ENCODE peak calls at places on chromosomes 5 and 9, in six cellular contexts. One of them, this sample, is unnamed.

GRCh38 chr9:126307306-126308061 is 19.1 kb upstream of the MVB12B start:
- DNase-seq in fibroblast of lung: no peak
- DNase-seq in RWPE1: no peak
- DNase-seq in Panc1: no peak
- DNase-seq in CD4-positive, alpha-beta T cell: no peak
- DNase-seq in ovary: no peak
- DNase-seq in this sample: no peak

GRCh38 chr9:84327184-84327583 is 13.4 kb downstream of the SLC28A3 start:
- DNase-seq in ovary: no peak
- DNase-seq in CD4-positive, alpha-beta T cell: no peak
- DNase-seq in fibroblast of lung: no peak
- DNase-seq in Panc1: no peak
- DNase-seq in RWPE1: no peak
- DNase-seq in this sample: no peak

GRCh38 chr5:111299067-111299481 is 74.9 kb downstream of the CAMK4 start:
- DNase-seq in fibroblast of lung: peak
- DNase-seq in RWPE1: no peak
- DNase-seq in CD4-positive, alpha-beta T cell: no peak
- DNase-seq in ovary: no peak
- DNase-seq in Panc1: no peak
- DNase-seq in this sample: no peak

GRCh38 chr9:96449522-96449843 is 486 bp upstream of the HABP4 start:
- DNase-seq in ovary: no peak
- DNase-seq in Panc1: no peak
- DNase-seq in fibroblast of lung: no peak
- DNase-seq in RWPE1: no peak
- DNase-seq in CD4-positive, alpha-beta T cell: no peak
- DNase-seq in this sample: no peak

GRCh38 chr5:121500262-121500792 is 351.4 kb upstream of the FTMT start:
- DNase-seq in RWPE1: no peak
- DNase-seq in fibroblast of lung: no peak
- DNase-seq in ovary: no peak
- DNase-seq in Panc1: no peak
- DNase-seq in CD4-positive, alpha-beta T cell: no peak
- DNase-seq in this sample: no peak

GRCh38 chr5:180330810-180331646 is 22.1 kb downstream of the GFPT2 start:
- DNase-seq in RWPE1: peak
- DNase-seq in Panc1: no peak
- DNase-seq in fibroblast of lung: peak
- DNase-seq in ovary: peak
- DNase-seq in CD4-positive, alpha-beta T cell: no peak
- DNase-seq in this sample: peak

GRCh38 chr9:75001719-75002421 is 26.2 kb downstream of the CARNMT1 start:
- DNase-seq in fibroblast of lung: peak
- DNase-seq in RWPE1: peak
- DNase-seq in ovary: no peak
- DNase-seq in CD4-positive, alpha-beta T cell: no peak
- DNase-seq in Panc1: peak
- DNase-seq in this sample: peak

GRCh38 chr9:108634164-108634563 is 221.6 kb downstream of the ACTL7B start:
- DNase-seq in RWPE1: peak
- DNase-seq in fibroblast of lung: peak
- DNase-seq in CD4-positive, alpha-beta T cell: no peak
- DNase-seq in Panc1: no peak
- DNase-seq in ovary: no peak
- DNase-seq in this sample: no peak

GRCh38 chr9:6197330-6197729 is 18.3 kb upstream of the IL33 start:
- DNase-seq in Panc1: no peak
- DNase-seq in ovary: no peak
- DNase-seq in fibroblast of lung: peak
- DNase-seq in RWPE1: no peak
- DNase-seq in CD4-positive, alpha-beta T cell: no peak
- DNase-seq in this sample: peak

GRCh38 chr5:86679529-86679928 is 61.8 kb downstream of the COX7C start:
- DNase-seq in RWPE1: peak
- DNase-seq in ovary: no peak
- DNase-seq in Panc1: peak
- DNase-seq in CD4-positive, alpha-beta T cell: no peak
- DNase-seq in fibroblast of lung: peak
- DNase-seq in this sample: peak

GRCh38 chr5:72509401-72509800 is 2.2 kb upstream of the ZNF366 start:
- DNase-seq in Panc1: no peak
- DNase-seq in fibroblast of lung: no peak
- DNase-seq in CD4-positive, alpha-beta T cell: no peak
- DNase-seq in RWPE1: no peak
- DNase-seq in ovary: no peak
- DNase-seq in this sample: no peak

GRCh38 chr9:133788819-133789733 is 50.9 kb upstream of the SARDH start:
- DNase-seq in CD4-positive, alpha-beta T cell: no peak
- DNase-seq in fibroblast of lung: no peak
- DNase-seq in Panc1: no peak
- DNase-seq in ovary: no peak
- DNase-seq in RWPE1: no peak
- DNase-seq in this sample: no peak

GRCh38 chr9:105887679-105888078 is 193.3 kb downstream of the TMEM38B start:
- DNase-seq in fibroblast of lung: no peak
- DNase-seq in CD4-positive, alpha-beta T cell: no peak
- DNase-seq in Panc1: no peak
- DNase-seq in RWPE1: no peak
- DNase-seq in ovary: no peak
- DNase-seq in this sample: no peak

GRCh38 chr9:98149422-98149821 is 30.4 kb upstream of the TRIM14 start:
- DNase-seq in RWPE1: no peak
- DNase-seq in CD4-positive, alpha-beta T cell: no peak
- DNase-seq in Panc1: no peak
- DNase-seq in ovary: no peak
- DNase-seq in fibroblast of lung: no peak
- DNase-seq in this sample: no peak

GRCh38 chr5:111859031-111859430 is 102.0 kb upstream of the NREP start:
- DNase-seq in RWPE1: no peak
- DNase-seq in CD4-positive, alpha-beta T cell: no peak
- DNase-seq in Panc1: no peak
- DNase-seq in fibroblast of lung: peak
- DNase-seq in ovary: no peak
- DNase-seq in this sample: peak

GRCh38 chr5:16855475-16855874 is 80.6 kb downstream of the MYO10 start:
- DNase-seq in fibroblast of lung: peak
- DNase-seq in Panc1: no peak
- DNase-seq in CD4-positive, alpha-beta T cell: no peak
- DNase-seq in ovary: no peak
- DNase-seq in RWPE1: no peak
- DNase-seq in this sample: no peak

GRCh38 chr9:107520186-107520585 is 30.6 kb upstream of the KLF4 start:
- DNase-seq in Panc1: no peak
- DNase-seq in RWPE1: no peak
- DNase-seq in CD4-positive, alpha-beta T cell: no peak
- DNase-seq in fibroblast of lung: no peak
- DNase-seq in ovary: no peak
- DNase-seq in this sample: no peak

GRCh38 chr9:107528686-107529085 is 39.1 kb upstream of the KLF4 start:
- DNase-seq in fibroblast of lung: no peak
- DNase-seq in Panc1: no peak
- DNase-seq in RWPE1: no peak
- DNase-seq in CD4-positive, alpha-beta T cell: no peak
- DNase-seq in ovary: no peak
- DNase-seq in this sample: no peak

GRCh38 chr9:107518037-107518786 is 28.6 kb upstream of the KLF4 start:
- DNase-seq in RWPE1: no peak
- DNase-seq in ovary: no peak
- DNase-seq in Panc1: no peak
- DNase-seq in CD4-positive, alpha-beta T cell: no peak
- DNase-seq in fibroblast of lung: no peak
- DNase-seq in this sample: no peak

DNA sequence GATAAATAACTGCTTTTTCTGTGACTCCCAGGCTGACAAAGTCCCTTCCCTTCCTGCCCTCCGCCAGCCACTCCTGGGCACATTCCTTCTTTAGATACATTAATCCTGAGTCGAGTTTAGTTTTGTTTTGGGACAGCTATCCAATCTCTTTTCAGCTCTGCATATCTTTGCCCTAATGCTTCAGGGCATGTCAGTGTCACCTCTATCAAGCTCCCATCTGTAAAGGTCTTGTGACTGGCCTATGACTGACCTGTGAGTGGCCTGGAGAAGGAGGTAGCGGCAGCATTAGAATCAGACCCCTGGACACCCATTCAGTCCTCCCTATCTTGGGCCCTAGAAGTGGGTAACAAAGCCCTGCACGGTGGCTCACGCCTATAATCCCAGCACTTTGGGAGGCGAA is 34.0 kb upstream of the KLF4 start:
- DNase-seq in CD4-positive, alpha-beta T cell: no peak
- DNase-seq in fibroblast of lung: no peak
- DNase-seq in RWPE1: no peak
- DNase-seq in ovary: no peak
- DNase-seq in Panc1: no peak
- DNase-seq in this sample: no peak
- H3K27ac ChIP-seq in CD4-positive, alpha-beta T cell: no peak
- H3K27ac ChIP-seq in fibroblast of lung: no peak
- H3K27ac ChIP-seq in RWPE1: no peak
- H3K27ac ChIP-seq in ovary: no peak
- H3K27ac ChIP-seq in Panc1: no peak
- H3K27ac ChIP-seq in this sample: no peak

DNA sequence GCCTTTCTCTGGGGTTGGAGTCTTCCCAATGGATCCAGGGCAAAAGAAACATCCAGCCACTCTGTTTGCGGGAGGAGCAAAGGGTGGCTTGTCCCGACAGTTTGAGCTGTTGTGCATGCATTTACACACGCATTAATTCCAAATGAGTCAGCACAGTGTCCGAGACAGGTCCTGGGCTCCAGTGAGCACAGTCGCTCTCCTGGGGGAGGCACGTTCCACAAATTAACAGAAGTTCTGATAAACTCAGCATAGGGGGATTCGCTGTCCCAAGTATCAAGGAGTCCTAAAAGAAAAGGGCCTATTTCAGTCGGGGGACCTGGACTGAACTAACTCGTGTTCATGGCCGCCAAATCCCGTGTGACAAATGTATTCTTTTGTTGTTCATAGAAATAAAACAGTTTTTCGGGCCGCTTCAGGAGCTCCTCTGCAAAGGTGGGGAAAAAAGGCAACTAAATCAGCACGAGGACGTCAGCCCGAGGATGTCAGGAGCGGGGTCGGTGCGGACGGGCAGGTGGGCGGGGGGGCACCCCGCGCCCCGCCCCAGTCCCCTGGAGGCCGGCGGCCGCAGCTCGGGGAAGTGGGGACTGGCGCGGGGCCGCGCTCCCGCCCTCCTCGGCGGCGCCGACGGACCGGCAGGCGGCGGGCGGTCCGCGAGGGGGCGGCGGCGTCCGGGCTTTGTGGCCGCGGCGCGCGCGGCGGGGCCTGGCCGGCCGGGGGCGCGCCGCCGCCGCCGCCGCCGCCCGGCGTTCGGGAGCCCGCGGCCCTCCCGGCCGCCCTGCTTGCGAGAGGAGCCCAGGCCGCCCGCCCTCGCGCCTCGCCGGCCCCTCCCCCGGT is at the start of gene MSANTD3:
- DNase-seq in Panc1: no peak
- DNase-seq in RWPE1: peak
- DNase-seq in CD4-positive, alpha-beta T cell: peak
- DNase-seq in ovary: peak
- DNase-seq in fibroblast of lung: peak
- DNase-seq in this sample: peak
- TF ChIP-seq CTCF in Panc1: peak
- TF ChIP-seq CTCF in RWPE1: no peak
- TF ChIP-seq CTCF in CD4-positive, alpha-beta T cell: no peak
- TF ChIP-seq CTCF in ovary: no peak
- TF ChIP-seq CTCF in fibroblast of lung: no peak
- TF ChIP-seq CTCF in this sample: no peak

DNA sequence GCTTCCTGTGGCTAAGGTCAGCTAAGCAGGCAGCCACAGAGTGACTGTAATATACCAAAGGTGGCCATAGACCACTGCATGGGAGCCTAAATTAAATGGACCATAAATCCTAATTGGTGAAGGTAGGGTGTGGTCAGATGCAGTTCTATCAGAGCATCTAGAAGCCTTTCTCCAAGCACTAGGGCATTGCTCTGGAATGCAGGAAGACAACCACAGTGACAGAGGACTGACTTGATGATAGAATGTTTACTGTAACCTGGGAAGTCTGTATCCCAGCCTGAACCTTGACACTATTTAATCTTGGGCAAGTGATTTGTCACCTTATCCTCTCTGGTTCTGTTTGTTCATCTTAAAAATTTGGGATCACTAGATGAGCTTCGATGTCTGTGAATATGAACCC is 2.3 kb downstream of the FBXO38 start:
- DNase-seq in RWPE1: no peak
- DNase-seq in Panc1: no peak
- DNase-seq in CD4-positive, alpha-beta T cell: no peak
- DNase-seq in fibroblast of lung: no peak
- DNase-seq in ovary: no peak
- DNase-seq in this sample: no peak
- H3K27ac ChIP-seq in RWPE1: no peak
- H3K27ac ChIP-seq in Panc1: no peak
- H3K27ac ChIP-seq in CD4-positive, alpha-beta T cell: no peak
- H3K27ac ChIP-seq in fibroblast of lung: peak
- H3K27ac ChIP-seq in ovary: no peak
- H3K27ac ChIP-seq in this sample: no peak

GRCh38 chr5:60997721-60998120 is 52.7 kb downstream of the NDUFAF2 start:
- DNase-seq in CD4-positive, alpha-beta T cell: no peak
- DNase-seq in ovary: no peak
- DNase-seq in RWPE1: no peak
- DNase-seq in fibroblast of lung: no peak
- DNase-seq in Panc1: no peak
- DNase-seq in this sample: no peak

GRCh38 chr5:61001647-61002046 is 56.6 kb downstream of the NDUFAF2 start:
- DNase-seq in fibroblast of lung: no peak
- DNase-seq in ovary: no peak
- DNase-seq in RWPE1: no peak
- DNase-seq in CD4-positive, alpha-beta T cell: no peak
- DNase-seq in Panc1: no peak
- DNase-seq in this sample: no peak

GRCh38 chr5:61000887-61001286 is 55.9 kb downstream of the NDUFAF2 start:
- DNase-seq in Panc1: no peak
- DNase-seq in fibroblast of lung: no peak
- DNase-seq in CD4-positive, alpha-beta T cell: no peak
- DNase-seq in ovary: no peak
- DNase-seq in RWPE1: no peak
- DNase-seq in this sample: no peak

GRCh38 chr5:61004448-61004847 is 59.4 kb downstream of the NDUFAF2 start:
- DNase-seq in ovary: no peak
- DNase-seq in fibroblast of lung: no peak
- DNase-seq in Panc1: no peak
- DNase-seq in CD4-positive, alpha-beta T cell: no peak
- DNase-seq in RWPE1: no peak
- DNase-seq in this sample: no peak

GRCh38 chr5:61002616-61003015 is 57.6 kb downstream of the NDUFAF2 start:
- DNase-seq in CD4-positive, alpha-beta T cell: no peak
- DNase-seq in fibroblast of lung: no peak
- DNase-seq in RWPE1: no peak
- DNase-seq in Panc1: no peak
- DNase-seq in ovary: no peak
- DNase-seq in this sample: no peak
- TF ChIP-seq CTCF in CD4-positive, alpha-beta T cell: no peak
- TF ChIP-seq CTCF in fibroblast of lung: no peak
- TF ChIP-seq CTCF in RWPE1: no peak
- TF ChIP-seq CTCF in Panc1: no peak
- TF ChIP-seq CTCF in ovary: no peak
- TF ChIP-seq CTCF in this sample: no peak

GRCh38 chr5:123471385-123471784 is 40.6 kb upstream of the CSNK1G3 start:
- DNase-seq in CD4-positive, alpha-beta T cell: no peak
- DNase-seq in ovary: no peak
- DNase-seq in fibroblast of lung: no peak
- DNase-seq in RWPE1: no peak
- DNase-seq in Panc1: no peak
- DNase-seq in this sample: no peak
- H3K27ac ChIP-seq in CD4-positive, alpha-beta T cell: no peak
- H3K27ac ChIP-seq in ovary: no peak
- H3K27ac ChIP-seq in fibroblast of lung: no peak
- H3K27ac ChIP-seq in RWPE1: no peak
- H3K27ac ChIP-seq in Panc1: no peak
- H3K27ac ChIP-seq in this sample: no peak